ENCODE peak calls at places on chromosomes 3 and 15, in nine cellular contexts. R is body of pancreas, P is MCF 10A, N is K562, D is fibroblast of the aortic adventitia, A is cardiac fibroblast, O is dorsolateral prefrontal cortex, F is GM20000, X is spleen. C is an unnamed sample.

GRCh38 chr15:60379466-60380274 is 18.1 kb downstream of the ANXA2 start:
- DNase-seq in R (no peak), P (peak; percentile 93), N (no peak), D (peak; percentile 96), A (peak; percentile 92), O (no peak), F (no peak), X (no peak), C (no peak)

GRCh38 chr3:133038731-133039398 is 674 bp downstream of the TMEM108 start:
- DNase-seq in R (peak; percentile 36), P (no peak), N (peak; percentile 16), D (peak; percentile 1), A (peak; percentile 5), O (peak; percentile 61), F (peak; percentile 35), X (no peak), C (peak; percentile 38)

GRCh38 chr3:133895208-133896001 is at the start of gene RAB6B:
- DNase-seq in R (peak; percentile 68), P (peak; percentile 29), N (peak; percentile 65), D (peak; percentile 16), A (peak; percentile 43), O (peak; percentile 82), F (peak; percentile 74), X (no peak), C (peak; percentile 76)

GRCh38 chr3:13890377-13891016 is 10.6 kb upstream of the WNT7A start:
- DNase-seq in R (peak; percentile 21), P (peak; percentile 84), N (peak; percentile 66), D (no peak), A (no peak), O (peak; percentile 38), F (no peak), X (peak; percentile 91), C (no peak)

GRCh38 chr15:35206060-35206675 is 121.1 kb upstream of the NANOGP8 start:
- DNase-seq in R (no peak), P (peak; percentile 59), N (peak; percentile 54), D (peak; percentile 0), A (peak; percentile 4), O (no peak), F (peak; percentile 12), X (no peak), C (peak; percentile 20)

GRCh38 chr3:140290105-140290504 is 355.1 kb downstream of the CLSTN2 start:
- DNase-seq in R (no peak), P (peak; percentile 6), N (no peak), D (no peak), A (no peak), O (no peak), F (no peak), X (no peak), C (no peak)

GRCh38 chr3:24830230-24831152 is 335.8 kb upstream of the THRB start:
- DNase-seq in R (peak; percentile 10), P (no peak), N (no peak), D (no peak), A (no peak), O (peak; percentile 43), F (no peak), X (no peak), C (peak; percentile 11)

GRCh38 chr3:7546219-7546618 is 685.3 kb downstream of the GRM7 start:
- DNase-seq in R (peak; percentile 22), P (peak; percentile 44), N (no peak), D (peak; percentile 16), A (peak; percentile 71), O (no peak), F (no peak), X (no peak), C (no peak)

GRCh38 chr3:29240248-29240647 is 40.6 kb upstream of the RBMS3 start:
- DNase-seq in R (no peak), P (peak; percentile 41), N (no peak), D (peak; percentile 59), A (peak; percentile 77), O (no peak), F (no peak), X (no peak), C (no peak)

GRCh38 chr15:74884428-74885223 is 5.2 kb upstream of the MPI start:
- DNase-seq in R (no peak), P (no peak), N (no peak), D (peak; percentile 62), A (peak; percentile 22), O (no peak), F (no peak), X (no peak), C (no peak)

GRCh38 chr3:94694894-94695293 is 632.0 kb downstream of the NSUN3 start:
- DNase-seq in R (no peak), P (peak; percentile 60), N (no peak), D (no peak), A (no peak), O (no peak), F (no peak), X (no peak), C (no peak)

GRCh38 chr3:52086939-52087675 is 30.7 kb upstream of the DUSP7 start:
- DNase-seq in R (no peak), P (no peak), N (peak; percentile 46), D (peak; percentile 37), A (peak; percentile 54), O (no peak), F (peak; percentile 42), X (peak; percentile 58), C (no peak)

GRCh38 chr3:184016820-184017671 is 638 bp downstream of the ABCC5 start:
- DNase-seq in R (peak; percentile 65), P (peak; percentile 59), N (peak; percentile 81), D (peak; percentile 59), A (peak; percentile 59), O (peak; percentile 80), F (peak; percentile 85), X (peak; percentile 92), C (peak; percentile 78)

GRCh38 chr15:83208357-83208661 is 686 bp upstream of the HDGFL3 start:
- DNase-seq in R (no peak), P (no peak), N (no peak), D (peak; percentile 22), A (no peak), O (no peak), F (no peak), X (no peak), C (no peak)

GRCh38 chr3:117873236-117873635 is 1161.4 kb downstream of the IGSF11 start:
- DNase-seq in R (peak; percentile 36), P (no peak), N (no peak), D (peak; percentile 85), A (peak; percentile 62), O (peak; percentile 52), F (no peak), X (no peak), C (no peak)

GRCh38 chr15:75811616-75812015 is 31.6 kb upstream of the UBE2Q2 start:
- DNase-seq in R (no peak), P (no peak), N (no peak), D (peak; percentile 16), A (no peak), O (no peak), F (no peak), X (no peak), C (no peak)

GRCh38 chr15:100096700-100097099 is 245.1 kb downstream of the ADAMTS17 start:
- DNase-seq in R (no peak), P (no peak), N (no peak), D (no peak), A (no peak), O (no peak), F (no peak), X (peak; percentile 19), C (no peak)

GRCh38 chr3:189304465-189305341 is 132.9 kb downstream of the TPRG1 start:
- DNase-seq in R (peak; percentile 87), P (peak; percentile 96), N (no peak), D (peak; percentile 57), A (peak; percentile 16), O (no peak), F (no peak), X (no peak), C (no peak)

GRCh38 chr3:58256511-58256910 is 18.9 kb downstream of the ABHD6 start:
- DNase-seq in R (no peak), P (no peak), N (no peak), D (no peak), A (no peak), O (no peak), F (no peak), X (no peak), C (no peak)

GRCh38 chr3:35651456-35651855 is 12.1 kb downstream of the ARPP21 start:
- DNase-seq in R (no peak), P (no peak), N (no peak), D (peak; percentile 50), A (peak; percentile 29), O (no peak), F (no peak), X (no peak), C (no peak)

GRCh38 chr3:192816274-192816853 is 89.0 kb upstream of the FGF12 start:
- DNase-seq in R (peak; percentile 50), P (peak; percentile 65), N (peak; percentile 36), D (peak; percentile 85), A (peak; percentile 77), O (no peak), F (no peak), X (no peak), C (no peak)
- TF ChIP-seq CTCF in R (peak; percentile 84), P (peak; percentile 64), N (peak; percentile 58), D (peak; percentile 61), A (peak; percentile 62), O (peak; percentile 85), F (peak; percentile 36), X (peak; percentile 65), C (peak; percentile 53)

GRCh38 chr15:48962662-48963523 is 826 bp downstream of the SHC4 start:
- DNase-seq in R (peak; percentile 50), P (peak; percentile 46), N (no peak), D (peak; percentile 58), A (peak; percentile 56), O (peak; percentile 53), F (no peak), X (no peak), C (no peak)
- TF ChIP-seq CTCF in R (no peak), P (no peak), N (no peak), D (no peak), A (no peak), O (no peak), F (no peak), X (no peak), C (no peak)

GRCh38 chr3:11508346-11509174 is 135.2 kb downstream of the VGLL4 start:
- DNase-seq in R (no peak), P (no peak), N (peak; percentile 12), D (no peak), A (no peak), O (no peak), F (no peak), X (no peak), C (no peak)
- TF ChIP-seq CTCF in R (no peak), P (no peak), N (no peak), D (no peak), A (no peak), O (no peak), F (no peak), X (no peak), C (no peak)

DNA sequence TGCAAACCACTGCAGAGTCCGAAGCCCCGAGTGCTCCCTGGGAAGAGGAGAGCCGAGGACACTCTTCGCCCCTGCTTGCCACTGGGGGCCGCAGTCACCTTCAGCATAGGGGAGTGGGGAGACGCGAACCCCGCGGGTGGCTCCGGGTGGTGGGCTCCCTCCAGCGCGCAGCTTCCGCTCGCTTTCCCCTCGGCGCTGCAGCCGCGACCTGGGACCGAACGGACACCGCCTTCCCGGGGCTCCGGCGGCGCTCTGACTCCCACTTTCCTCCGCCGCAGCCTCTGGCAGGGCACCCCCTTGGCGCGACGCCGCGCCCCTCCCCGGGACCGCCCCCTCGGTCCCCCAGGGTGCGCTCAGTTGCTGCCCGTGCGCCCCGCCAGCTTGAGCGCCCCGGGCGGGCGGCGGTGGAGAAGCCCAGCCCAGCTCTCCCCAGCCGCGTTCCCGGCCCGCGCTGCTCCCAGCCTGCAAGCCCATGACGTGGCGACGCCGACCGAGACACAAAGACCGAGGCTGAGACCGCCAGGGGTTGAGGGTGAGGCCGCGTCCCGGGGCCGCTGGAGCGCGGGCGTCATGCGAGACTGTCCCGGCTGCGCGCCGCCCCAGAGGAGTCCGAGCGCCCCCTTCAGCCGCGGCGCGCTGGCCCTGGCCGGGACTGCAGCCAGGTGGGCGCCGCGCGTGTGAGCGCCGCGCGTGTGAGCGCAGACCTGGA is at the start of gene MINAR1:
- DNase-seq in R (peak; percentile 55), P (no peak), N (no peak), D (peak; percentile 33), A (peak; percentile 42), O (no peak), F (peak; percentile 50), X (no peak), C (peak; percentile 48)
- TF ChIP-seq CTCF in R (peak; percentile 33), P (no peak), N (no peak), D (no peak), A (no peak), O (no peak), F (no peak), X (no peak), C (peak; percentile 29)